ENCODE peak calls at places on chromosome 3, in five cellular contexts. E is mesendoderm, O is mesenchymal stem cell, T is IMR-90, F is neuronal stem cell. V is an unnamed sample.

GRCh38 chr3:149608987-149609386 is 48.8 kb downstream of the WWTR1 start:
- DNase-seq in T (no peak), F (no peak), O (no peak), E (no peak), V (no peak)

GRCh38 chr3:177201707-177202397 is 4.6 kb upstream of the TBL1XR1 start:
- DNase-seq in O (peak), F (no peak), E (no peak), T (peak), V (peak)

GRCh38 chr3:99114565-99115291 is 213.2 kb upstream of the DCBLD2 start:
- DNase-seq in O (peak), T (peak), F (peak), E (peak), V (peak)

GRCh38 chr3:149813367-149814281 is 609 bp downstream of the RNF13 start:
- DNase-seq in E (peak), O (peak), F (peak), T (peak), V (peak)

GRCh38 chr3:57397175-57398026 is 104.9 kb upstream of the ASB14 start:
- DNase-seq in F (peak), T (peak), O (peak), E (peak), V (peak)

GRCh38 chr3:113571360-113571759 is 39.0 kb downstream of the SIDT1 start:
- DNase-seq in E (no peak), O (no peak), T (no peak), F (no peak), V (no peak)

GRCh38 chr3:11059090-11059798 is 66.7 kb downstream of the SLC6A1 start:
- DNase-seq in F (peak), O (peak), E (peak), T (peak), V (peak)

GRCh38 chr3:113241292-113242033 is 30.1 kb downstream of the BOC start:
- DNase-seq in T (peak), E (peak), O (peak), F (peak), V (no peak)

GRCh38 chr3:71838406-71838805 is 53.5 kb upstream of the PROK2 start:
- DNase-seq in T (no peak), O (no peak), E (peak), F (no peak), V (no peak)

GRCh38 chr3:119098620-119099222 is 47.2 kb upstream of the TEX55 start:
- DNase-seq in E (peak), O (peak), T (peak), F (peak), V (peak)

GRCh38 chr3:132283440-132283839 is 33.8 kb upstream of the ACP3 start:
- DNase-seq in E (peak), O (peak), T (no peak), F (no peak), V (peak)

GRCh38 chr3:127551971-127552370 is 38.6 kb downstream of the TPRA1 start:
- DNase-seq in E (no peak), F (no peak), O (no peak), T (no peak), V (no peak)

GRCh38 chr3:127549826-127550487 is 40.6 kb downstream of the TPRA1 start:
- DNase-seq in F (no peak), E (no peak), O (no peak), T (no peak), V (peak)

GRCh38 chr3:127547761-127548605 is 42.5 kb downstream of the TPRA1 start:
- DNase-seq in T (peak), F (peak), E (peak), O (peak), V (peak)

GRCh38 chr3:127551178-127551577 is 39.4 kb downstream of the TPRA1 start:
- DNase-seq in F (no peak), T (no peak), O (no peak), E (no peak), V (no peak)

DNA sequence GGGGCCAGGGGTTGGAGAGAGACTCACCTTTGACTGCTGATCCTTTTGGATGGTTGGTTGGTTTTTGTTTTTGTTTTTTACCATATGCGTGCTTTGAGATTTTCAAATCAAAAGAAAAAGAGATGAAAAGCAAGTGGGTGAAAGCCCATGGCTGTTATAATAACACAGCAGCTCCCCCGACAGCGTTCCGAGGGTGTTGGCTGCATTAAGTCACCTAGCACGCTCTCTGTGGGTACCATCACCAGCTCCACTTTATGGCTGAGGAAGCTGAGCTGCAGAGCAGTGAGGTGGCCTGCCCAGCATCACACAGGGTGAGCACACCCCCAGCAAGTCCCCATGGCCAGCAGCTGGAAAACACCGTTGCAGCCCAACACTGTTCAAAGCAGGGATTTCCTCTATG is 39.8 kb downstream of the TPRA1 start:
- DNase-seq in T (no peak), O (no peak), E (no peak), F (no peak), V (no peak)
- H2BK120ac ChIP-seq in T (no peak), O (no peak), E (no peak), F (peak), V (no peak)

DNA sequence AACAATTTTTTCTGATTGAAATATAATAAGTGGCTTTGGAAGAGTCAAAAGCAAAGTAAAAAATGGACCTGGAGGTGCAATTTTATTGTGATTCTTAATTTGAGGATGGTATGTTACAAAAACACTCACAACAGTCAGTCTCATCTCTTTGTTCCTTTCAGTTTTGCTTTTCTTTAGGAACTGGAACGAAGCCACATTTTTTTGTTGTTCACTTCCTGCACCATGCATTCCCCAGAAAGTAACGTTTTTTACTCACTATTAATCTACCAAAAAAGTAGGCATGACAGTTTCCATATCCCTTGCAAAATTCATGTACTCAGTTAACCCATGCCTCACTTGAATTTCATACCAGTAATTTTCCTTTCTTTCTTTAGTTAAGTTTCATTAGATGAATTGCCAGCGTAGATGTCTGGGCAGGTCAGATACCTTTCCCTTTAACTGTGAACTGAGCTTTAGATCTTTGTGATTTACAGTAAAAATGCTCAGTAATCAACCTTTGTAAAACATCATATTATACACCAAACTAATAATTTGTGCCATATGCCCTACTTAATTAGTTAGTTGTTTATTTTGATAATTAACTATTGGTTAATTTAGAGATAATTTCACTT is 384.3 kb downstream of the ROBO1 start:
- DNase-seq in T (peak), O (peak), E (no peak), F (no peak), V (peak)
- H2BK120ac ChIP-seq in T (no peak), O (no peak), E (no peak), F (no peak), V (no peak)

GRCh38 chr3:128569756-128570155 is 76.8 kb upstream of the GATA2 start:
- DNase-seq in E (peak), O (no peak), F (no peak), T (no peak), V (no peak)

GRCh38 chr3:128563439-128563838 is 70.4 kb upstream of the GATA2 start:
- DNase-seq in E (no peak), O (no peak), T (no peak), F (no peak), V (no peak)

GRCh38 chr3:128568602-128569490 is 75.8 kb upstream of the GATA2 start:
- DNase-seq in O (no peak), F (no peak), T (no peak), E (peak), V (no peak)

GRCh38 chr3:128567705-128568356 is 74.8 kb upstream of the GATA2 start:
- DNase-seq in E (peak), F (no peak), T (no peak), O (no peak), V (no peak)

GRCh38 chr3:128567141-128567540 is 74.1 kb upstream of the GATA2 start:
- DNase-seq in O (no peak), E (no peak), F (no peak), T (no peak), V (no peak)
- H2BK120ac ChIP-seq in O (no peak), E (no peak), F (no peak), T (no peak), V (no peak)

DNA sequence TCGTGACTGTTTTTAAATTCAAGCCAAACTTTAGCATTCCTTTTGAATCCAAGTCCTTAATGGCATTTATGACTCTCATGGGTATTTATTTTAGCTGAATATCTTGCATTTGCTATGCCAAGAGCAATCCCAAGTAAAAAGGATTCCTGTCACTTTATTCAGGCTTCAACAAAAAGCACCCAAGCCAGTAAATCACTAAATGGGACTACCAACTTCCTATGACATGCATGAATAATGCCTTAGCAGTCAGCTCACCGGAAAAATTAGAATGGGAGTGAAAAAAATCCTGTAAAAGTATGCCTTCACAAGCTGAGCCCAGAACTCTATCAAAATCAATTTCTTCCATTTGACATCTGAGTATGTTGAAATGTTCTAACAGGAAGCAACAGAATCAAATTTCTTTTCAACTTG is 1297.9 kb downstream of the ROBO2 start:
- DNase-seq in T (no peak), F (no peak), E (no peak), O (no peak), V (no peak)
- H2BK120ac ChIP-seq in T (no peak), F (no peak), E (no peak), O (no peak), V (no peak)

GRCh38 chr3:47282424-47283192 is at the start of the genes KIF9 and KLHL18:
- DNase-seq in F (peak), E (peak), T (peak), O (peak), V (peak)
- H2BK120ac ChIP-seq in F (no peak), E (no peak), T (peak), O (peak), V (peak)